ENCODE peak calls at places on chromosomes 13 and 19, in four cellular contexts. One of them, this sample, is unnamed.

GRCh38 chr19:13060964-13061927 is 41.4 kb downstream of the LYL1 start:
- DNase-seq in HL-60: peak; percentile 41
- DNase-seq in K562: peak; percentile 84
- DNase-seq in GM12878: peak; percentile 11
- DNase-seq in this sample: peak; percentile 94

GRCh38 chr13:113051641-113052040 is 54.0 kb upstream of the F7 start:
- DNase-seq in HL-60: no peak
- DNase-seq in K562: no peak
- DNase-seq in GM12878: no peak
- DNase-seq in this sample: no peak

GRCh38 chr19:10744222-10744847 is 26.5 kb downstream of the DNM2 start:
- DNase-seq in HL-60: no peak
- DNase-seq in K562: no peak
- DNase-seq in GM12878: no peak
- DNase-seq in this sample: no peak

GRCh38 chr13:113589251-113589960 is 4.9 kb downstream of the TFDP1 start:
- DNase-seq in HL-60: no peak
- DNase-seq in K562: no peak
- DNase-seq in GM12878: no peak
- DNase-seq in this sample: no peak

GRCh38 chr19:35648017-35648961 is at the start of gene COX6B1:
- DNase-seq in HL-60: peak; percentile 96
- DNase-seq in K562: peak; percentile 95
- DNase-seq in GM12878: peak; percentile 96
- DNase-seq in this sample: peak; percentile 93

GRCh38 chr13:99103536-99103935 is 97.1 kb upstream of the UBAC2 start:
- DNase-seq in HL-60: no peak
- DNase-seq in K562: no peak
- DNase-seq in GM12878: no peak
- DNase-seq in this sample: no peak

GRCh38 chr13:108915095-108915633 is 285.8 kb downstream of the MYO16 start:
- DNase-seq in HL-60: no peak
- DNase-seq in K562: peak; percentile 8
- DNase-seq in GM12878: no peak
- DNase-seq in this sample: no peak

GRCh38 chr13:38350114-38350617 is 515 bp downstream of the UFM1 start:
- DNase-seq in HL-60: no peak
- DNase-seq in K562: peak; percentile 39
- DNase-seq in GM12878: no peak
- DNase-seq in this sample: no peak

GRCh38 chr13:107582171-107582570 is 633.2 kb downstream of the LIG4 start:
- DNase-seq in HL-60: no peak
- DNase-seq in K562: no peak
- DNase-seq in GM12878: no peak
- DNase-seq in this sample: no peak

GRCh38 chr19:38993271-38993670 is 17.7 kb upstream of the FBXO17 start:
- DNase-seq in HL-60: no peak
- DNase-seq in K562: no peak
- DNase-seq in GM12878: no peak
- DNase-seq in this sample: no peak

GRCh38 chr19:33799507-33799906 is 2.8 kb downstream of the KCTD15 start:
- DNase-seq in HL-60: no peak
- DNase-seq in K562: no peak
- DNase-seq in GM12878: no peak
- DNase-seq in this sample: no peak

GRCh38 chr19:35693835-35694599 is 10.3 kb upstream of the ZBTB32 start:
- DNase-seq in HL-60: peak; percentile 87
- DNase-seq in K562: peak; percentile 87
- DNase-seq in GM12878: peak; percentile 79
- DNase-seq in this sample: peak; percentile 81

GRCh38 chr13:62046512-62046911 is 630.9 kb upstream of the PCDH20 start:
- DNase-seq in HL-60: no peak
- DNase-seq in K562: no peak
- DNase-seq in GM12878: no peak
- DNase-seq in this sample: no peak

GRCh38 chr19:4583961-4584669 is 24.6 kb upstream of the SEMA6B start:
- DNase-seq in HL-60: no peak
- DNase-seq in K562: peak; percentile 75
- DNase-seq in GM12878: no peak
- DNase-seq in this sample: no peak

GRCh38 chr13:44267966-44268365 is 105.7 kb upstream of the SERP2 start:
- DNase-seq in HL-60: no peak
- DNase-seq in K562: no peak
- DNase-seq in GM12878: no peak
- DNase-seq in this sample: no peak

GRCh38 chr13:88031980-88032562 is 360.9 kb downstream of the SLITRK5 start:
- DNase-seq in HL-60: no peak
- DNase-seq in K562: no peak
- DNase-seq in GM12878: no peak
- DNase-seq in this sample: no peak

GRCh38 chr19:43380771-43381386 is 27.4 kb downstream of the CD177 start:
- DNase-seq in HL-60: no peak
- DNase-seq in K562: no peak
- DNase-seq in GM12878: no peak
- DNase-seq in this sample: no peak

GRCh38 chr19:54464044-54464623 is 556 bp upstream of the LENG9 start:
- DNase-seq in HL-60: no peak
- DNase-seq in K562: peak; percentile 91
- DNase-seq in GM12878: peak; percentile 96
- DNase-seq in this sample: no peak

GRCh38 chr13:70668293-70668692 is 560.0 kb upstream of the KLHL1 start:
- DNase-seq in HL-60: no peak
- DNase-seq in K562: no peak
- DNase-seq in GM12878: no peak
- DNase-seq in this sample: no peak

GRCh38 chr19:23509686-23510450 is 114.6 kb upstream of the ZNF91 start:
- DNase-seq in HL-60: no peak
- DNase-seq in K562: no peak
- DNase-seq in GM12878: no peak
- DNase-seq in this sample: no peak

GRCh38 chr19:9847087-9847671 is 12.1 kb downstream of the PIN1 start:
- DNase-seq in HL-60: peak; percentile 61
- DNase-seq in K562: peak; percentile 76
- DNase-seq in GM12878: no peak
- DNase-seq in this sample: no peak

GRCh38 chr19:30788105-30788765 is 416.1 kb downstream of the ZNF536 start:
- DNase-seq in HL-60: no peak
- DNase-seq in K562: no peak
- DNase-seq in GM12878: no peak
- DNase-seq in this sample: no peak

GRCh38 chr19:48858984-48859710 is 9.3 kb downstream of the PLEKHA4 start:
- DNase-seq in HL-60: no peak
- DNase-seq in K562: peak; percentile 90
- DNase-seq in GM12878: no peak
- DNase-seq in this sample: peak; percentile 77

GRCh38 chr19:10567696-10568443 is 909 bp downstream of the CDKN2D start:
- DNase-seq in HL-60: no peak
- DNase-seq in K562: no peak
- DNase-seq in GM12878: no peak
- DNase-seq in this sample: no peak

GRCh38 chr13:113460599-113460998 is 7.3 kb upstream of the ADPRHL1 start:
- DNase-seq in HL-60: no peak
- DNase-seq in K562: no peak
- DNase-seq in GM12878: no peak
- DNase-seq in this sample: no peak

DNA sequence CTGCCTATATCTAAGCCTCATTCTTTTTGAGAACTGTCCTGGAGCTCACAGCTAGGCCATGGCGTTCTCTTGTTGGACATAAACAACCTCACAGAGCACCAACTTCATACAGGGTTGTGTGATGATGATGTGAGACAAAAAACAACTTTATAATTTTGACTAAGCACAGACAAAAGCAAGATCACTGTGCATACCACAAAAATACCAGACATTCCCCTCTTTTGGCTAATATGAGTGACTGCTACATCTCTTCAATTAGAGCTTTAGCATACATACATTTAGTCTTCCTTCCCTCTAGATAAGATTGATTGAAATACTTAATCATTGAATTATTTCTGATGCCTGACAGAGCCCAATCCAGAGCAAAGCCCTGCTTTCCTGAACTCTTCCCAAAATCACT is 8.3 kb downstream of the MAB21L1 start:
- DNase-seq in HL-60: no peak
- DNase-seq in K562: no peak
- DNase-seq in GM12878: no peak
- DNase-seq in this sample: no peak
- TF ChIP-seq SPI1 in HL-60: no peak
- TF ChIP-seq SPI1 in K562: no peak
- TF ChIP-seq SPI1 in GM12878: no peak
- TF ChIP-seq SPI1 in this sample: no peak

GRCh38 chr13:111286162-111286561 is 34.3 kb upstream of the TEX29 start:
- DNase-seq in HL-60: no peak
- DNase-seq in K562: no peak
- DNase-seq in GM12878: no peak
- DNase-seq in this sample: no peak

GRCh38 chr13:111282997-111283396 is 37.4 kb upstream of the TEX29 start:
- DNase-seq in HL-60: no peak
- DNase-seq in K562: no peak
- DNase-seq in GM12878: no peak
- DNase-seq in this sample: no peak

GRCh38 chr13:111283991-111284390 is 36.5 kb upstream of the TEX29 start:
- DNase-seq in HL-60: no peak
- DNase-seq in K562: no peak
- DNase-seq in GM12878: no peak
- DNase-seq in this sample: no peak

GRCh38 chr13:111283457-111283856 is 37.0 kb upstream of the TEX29 start:
- DNase-seq in HL-60: no peak
- DNase-seq in K562: no peak
- DNase-seq in GM12878: no peak
- DNase-seq in this sample: no peak

DNA sequence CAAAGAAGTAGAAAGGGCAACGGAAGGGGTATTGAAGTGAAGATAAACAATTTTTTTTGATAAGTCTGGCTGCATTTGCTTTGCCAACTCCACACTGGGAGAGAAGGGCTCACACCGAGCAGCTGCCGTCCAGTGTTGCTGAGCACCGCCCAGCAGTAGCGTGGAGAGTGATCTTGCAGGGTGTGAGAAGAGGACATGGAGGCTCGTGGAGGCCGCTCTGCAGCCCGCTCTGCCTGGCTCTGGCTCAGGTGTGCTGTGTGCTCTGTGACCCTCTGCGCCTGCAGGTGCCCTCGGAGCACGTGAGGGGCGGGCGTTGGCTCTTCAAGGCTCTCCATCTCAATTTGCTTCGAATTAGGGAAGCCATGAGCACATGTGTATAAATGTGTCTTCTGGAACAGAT is 35.9 kb upstream of the TEX29 start:
- DNase-seq in HL-60: no peak
- DNase-seq in K562: no peak
- DNase-seq in GM12878: no peak
- DNase-seq in this sample: no peak
- TF ChIP-seq POLR2AphosphoS5 in HL-60: no peak
- TF ChIP-seq POLR2AphosphoS5 in K562: no peak
- TF ChIP-seq POLR2AphosphoS5 in GM12878: no peak
- TF ChIP-seq POLR2AphosphoS5 in this sample: no peak

GRCh38 chr19:28519950-28520861 is 692.7 kb downstream of the UQCRFS1 start:
- DNase-seq in HL-60: no peak
- DNase-seq in K562: no peak
- DNase-seq in GM12878: no peak
- DNase-seq in this sample: no peak
- TF ChIP-seq SPI1 in HL-60: no peak
- TF ChIP-seq SPI1 in K562: no peak
- TF ChIP-seq SPI1 in GM12878: no peak
- TF ChIP-seq SPI1 in this sample: no peak

GRCh38 chr13:20814224-20814910 is 40.6 kb upstream of the EEF1AKMT1 start:
- DNase-seq in HL-60: no peak
- DNase-seq in K562: no peak
- DNase-seq in GM12878: no peak
- DNase-seq in this sample: no peak
- TF ChIP-seq POLR2AphosphoS5 in HL-60: no peak
- TF ChIP-seq POLR2AphosphoS5 in K562: no peak
- TF ChIP-seq POLR2AphosphoS5 in GM12878: no peak
- TF ChIP-seq POLR2AphosphoS5 in this sample: no peak

This sample was measured in GM12891.